ENCODE peak calls at places on chromosomes 3 and 15, in seven cellular contexts. G, Y, U, X, H, A and N are unnamed samples. For H3K4me1, the result is how much of the 10 kb centered on the place peaks cover.

GRCh38 chr15:91790826-91791225 is 62.7 kb upstream of the SLCO3A1 start:
- DNase-seq in H (no peak), X (no peak), Y (no peak), G (no peak), A (no peak), U (peak), N (no peak)

GRCh38 chr3:43418601-43419272 is 132.4 kb downstream of the SNRK start:
- DNase-seq in G (peak), U (no peak), X (peak), Y (no peak), A (no peak), H (no peak), N (peak)

GRCh38 chr3:188433526-188433855 is 279.5 kb downstream of the LPP start:
- DNase-seq in Y (no peak), U (no peak), H (no peak), A (no peak), G (no peak), X (no peak), N (no peak)

GRCh38 chr3:62622553-62623174 is 249.3 kb upstream of the FEZF2 start:
- DNase-seq in Y (no peak), H (peak), G (no peak), X (no peak), U (peak), A (no peak), N (peak)

GRCh38 chr3:53045784-53046170 is at the start of gene SFMBT1:
- DNase-seq in X (peak), G (peak), U (peak), Y (peak), H (no peak), A (peak), N (peak)

GRCh38 chr3:53286727-53287412 is 31.0 kb upstream of the TKT start:
- DNase-seq in Y (no peak), A (no peak), X (no peak), G (no peak), H (peak), U (peak), N (peak)

GRCh38 chr3:108088697-108089096 is 2.1 kb downstream of the CD47 start:
- DNase-seq in X (no peak), Y (no peak), A (no peak), U (peak), G (no peak), H (no peak), N (peak)

GRCh38 chr15:100108346-100108745 is 233.4 kb downstream of the ADAMTS17 start:
- DNase-seq in U (no peak), H (no peak), Y (peak), X (no peak), G (no peak), A (no peak), N (no peak)

GRCh38 chr3:131277836-131278497 is 103.6 kb upstream of the NUDT16 start:
- DNase-seq in G (no peak), X (no peak), U (peak), H (no peak), A (no peak), Y (no peak), N (peak)

GRCh38 chr15:63595066-63595465 is 2.1 kb upstream of the FBXL22 start:
- DNase-seq in A (peak), Y (peak), X (no peak), U (no peak), H (no peak), G (no peak), N (no peak)

GRCh38 chr15:45084163-45084562 is 29.8 kb downstream of the DUOX2 start:
- DNase-seq in U (no peak), A (no peak), Y (no peak), H (no peak), X (no peak), G (no peak), N (no peak)

GRCh38 chr15:45088801-45089711 is 24.9 kb downstream of the DUOX2 start:
- DNase-seq in Y (no peak), X (no peak), U (no peak), G (no peak), A (no peak), H (no peak), N (no peak)

GRCh38 chr15:45087513-45087912 is 26.5 kb downstream of the DUOX2 start:
- DNase-seq in A (no peak), Y (no peak), X (no peak), G (no peak), U (no peak), H (no peak), N (no peak)

DNA sequence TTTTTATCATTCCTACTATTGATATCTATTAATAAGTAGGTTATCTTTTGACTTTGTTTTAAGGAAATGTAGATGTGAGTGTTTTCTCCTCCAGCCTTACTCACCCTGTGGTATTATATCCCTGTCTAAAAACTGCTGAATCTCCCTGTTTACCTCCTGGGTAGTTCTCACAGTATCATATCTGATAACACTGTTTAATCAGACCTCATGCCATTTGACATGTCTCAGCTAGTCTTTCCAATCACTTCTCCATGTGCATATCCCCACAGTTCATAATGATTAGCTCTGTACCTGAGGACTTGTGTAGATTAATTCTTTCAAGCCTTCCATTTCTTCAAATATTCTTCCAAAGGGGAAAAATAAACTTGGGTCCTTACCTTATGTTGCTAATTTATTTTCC is 30.7 kb downstream of the DUOX2 start:
- DNase-seq in U (no peak), A (no peak), X (no peak), H (no peak), G (no peak), Y (no peak), N (no peak)
- H3K4me1 ChIP-seq in U (under half), A (under half), X (under half), H (under half), G (under half), Y (under half), N (under half)

GRCh38 chr3:100067589-100067988 is 46.7 kb downstream of the FILIP1L start:
- DNase-seq in U (no peak), A (no peak), X (no peak), G (no peak), H (no peak), Y (no peak), N (no peak)
- H3K4me1 ChIP-seq in U (under half), A (under half), X (under half), G (under half), H (under half), Y (under half), N (under half)

GRCh38 chr15:36896949-36897348 is 203.4 kb downstream of the MEIS2 start:
- DNase-seq in U (no peak), A (no peak), G (no peak), X (peak), H (no peak), Y (no peak), N (no peak)

GRCh38 chr15:36901012-36901411 is 199.3 kb downstream of the MEIS2 start:
- DNase-seq in U (no peak), A (no peak), H (no peak), Y (no peak), G (no peak), X (no peak), N (no peak)

GRCh38 chr15:36899696-36900095 is 200.7 kb downstream of the MEIS2 start:
- DNase-seq in U (no peak), Y (no peak), H (no peak), X (no peak), A (no peak), G (no peak), N (peak)

GRCh38 chr15:36897834-36898233 is 202.5 kb downstream of the MEIS2 start:
- DNase-seq in A (no peak), U (no peak), X (no peak), G (no peak), Y (no peak), H (no peak), N (no peak)

GRCh38 chr15:36898522-36899126 is 201.7 kb downstream of the MEIS2 start:
- DNase-seq in H (no peak), A (no peak), X (no peak), G (no peak), U (no peak), Y (no peak), N (no peak)
- H3K4me1 ChIP-seq in H (under half), A (under half), X (under half), G (under half), U (under half), Y (under half), N (under half)

GRCh38 chr15:90191344-90191687 is 9.8 kb upstream of the SEMA4B start:
- DNase-seq in U (no peak), A (no peak), H (no peak), X (no peak), G (no peak), Y (no peak), N (no peak)
- H3K4me1 ChIP-seq in U (under half), A (under half), H (under half), X (under half), G (half or more), Y (under half), N (under half)

DNA sequence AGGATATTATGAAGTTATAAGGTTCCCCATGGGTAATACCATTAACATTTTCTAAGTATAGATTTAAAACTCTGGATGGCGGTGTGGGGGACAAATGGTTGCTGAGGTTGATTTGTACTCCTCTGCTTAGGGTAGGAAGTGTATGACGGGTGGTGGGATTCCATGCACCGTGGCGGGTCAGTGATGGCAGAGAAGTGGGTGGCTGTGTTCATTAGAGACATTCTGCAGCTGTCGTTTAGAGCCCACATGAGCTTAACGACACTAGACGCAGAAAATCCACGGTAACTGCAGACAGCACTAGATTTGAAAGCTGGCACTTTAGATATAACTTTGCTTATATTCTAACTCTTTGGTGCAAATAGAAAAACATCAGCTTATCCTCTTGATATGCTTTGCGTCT is 37.5 kb downstream of the SGO1 start:
- DNase-seq in A (no peak), X (no peak), Y (no peak), U (no peak), H (no peak), G (no peak), N (no peak)
- H3K4me1 ChIP-seq in A (under half), X (under half), Y (under half), U (under half), H (under half), G (under half), N (under half)

DNA sequence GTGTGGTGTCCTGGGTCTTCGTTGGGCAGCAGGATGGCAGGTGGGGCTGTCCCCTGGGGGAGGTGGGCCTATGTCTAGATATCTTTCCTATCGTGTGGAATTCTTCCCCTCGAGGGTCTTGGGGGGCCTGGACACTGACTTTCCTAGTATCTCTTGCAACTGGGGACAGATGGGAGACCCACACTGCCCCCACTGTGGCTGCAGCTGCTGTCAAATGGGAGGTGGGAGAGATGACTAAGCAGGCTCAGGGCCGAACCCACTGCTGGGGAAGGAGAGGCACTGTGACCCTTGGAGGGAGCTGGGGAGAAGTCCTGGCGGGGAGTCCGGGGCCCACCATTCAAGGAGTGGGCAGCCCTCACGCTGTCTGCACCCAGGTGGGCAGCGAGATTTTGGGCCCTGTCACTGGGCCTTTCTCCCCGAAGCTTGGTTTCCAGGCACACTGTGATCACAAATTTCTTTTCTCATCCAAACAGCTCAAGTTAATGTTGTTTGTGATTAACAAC is 2.9 kb upstream of the FBLN2 start:
- DNase-seq in X (no peak), Y (peak), A (peak), G (no peak), H (no peak), U (no peak), N (no peak)
- H3K4me1 ChIP-seq in X (under half), Y (under half), A (under half), G (under half), H (under half), U (half or more), N (under half)

DNA sequence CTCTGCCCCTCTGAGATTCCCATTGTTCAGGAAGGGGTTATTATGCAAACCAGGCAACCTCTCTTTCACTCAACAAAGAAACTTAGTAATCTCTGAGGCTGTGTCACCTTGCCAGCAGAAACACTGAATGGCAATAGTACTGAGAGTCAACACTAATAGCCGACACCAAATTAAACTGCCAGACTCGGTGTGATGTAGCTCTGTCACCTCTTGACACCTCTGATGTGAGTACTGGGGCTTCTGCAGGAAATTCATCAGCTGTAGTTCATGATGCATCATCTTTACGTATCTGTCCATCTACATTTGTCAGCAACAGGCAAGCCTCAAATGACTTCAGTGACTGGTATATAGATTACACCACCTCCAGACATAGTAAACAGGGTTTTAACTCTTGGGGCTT is 65.0 kb upstream of the ONECUT1 start:
- DNase-seq in Y (no peak), H (no peak), A (no peak), X (no peak), G (no peak), U (no peak), N (no peak)
- H3K4me1 ChIP-seq in Y (under half), H (under half), A (under half), X (under half), G (under half), U (under half), N (under half)

GRCh38 chr3:185926445-185926844 is 11.4 kb downstream of the TRA2B start:
- DNase-seq in Y (no peak), H (no peak), U (no peak), A (no peak), X (no peak), G (no peak), N (no peak)
- H3K4me1 ChIP-seq in Y (under half), H (under half), U (half or more), A (half or more), X (under half), G (half or more), N (under half)

DNA sequence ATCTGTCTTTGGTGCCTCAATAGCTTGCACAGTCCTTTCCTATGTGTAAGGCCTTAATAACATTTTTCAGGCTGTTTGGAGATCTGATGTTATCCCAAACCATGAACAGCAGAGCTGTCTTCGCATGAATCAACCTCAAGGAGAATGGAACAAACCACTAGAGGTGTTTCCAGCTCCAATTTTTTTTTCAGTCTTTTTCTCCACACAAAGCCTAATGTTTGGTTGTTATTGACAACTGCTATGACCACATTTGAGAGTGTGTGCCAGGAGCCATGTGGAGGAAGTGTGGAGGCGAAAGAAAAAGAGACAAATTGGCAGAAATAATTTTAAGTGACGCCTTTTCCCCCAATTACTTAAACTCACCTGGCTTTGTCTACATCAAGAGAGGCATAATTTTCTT is 38.7 kb downstream of the RTP4 start:
- DNase-seq in U (no peak), H (no peak), Y (no peak), A (no peak), G (no peak), X (no peak), N (no peak)
- H3K4me1 ChIP-seq in U (under half), H (under half), Y (under half), A (under half), G (under half), X (under half), N (under half)